ENCODE peak calls at places on chromosomes 2 and 18, in seven cellular contexts. W is heart left ventricle, J is dorsolateral prefrontal cortex, N is endothelial cell of umbilical vein, U is cardiac muscle cell, K is AG04450, S is upper lobe of left lung. O is an unnamed sample. For H3K27me3, the result is how much of the 10 kb centered on the place peaks cover.

GRCh38 chr2:16386000-16386399 is 279.6 kb downstream of the CYRIA start:
- DNase-seq in W (no peak), J (no peak), N (no peak), U (no peak), K (no peak), S (no peak), O (no peak)

GRCh38 chr18:73646772-73647171 is 500.9 kb downstream of the FBXO15 start:
- DNase-seq in W (no peak), J (no peak), N (no peak), U (peak), K (peak), S (no peak), O (no peak)

GRCh38 chr2:121297217-121297830 is 12.3 kb upstream of the TFCP2L1 start:
- DNase-seq in W (no peak), J (peak), N (peak), U (peak), K (no peak), S (no peak), O (no peak)

GRCh38 chr2:99424391-99424790 is 65.4 kb downstream of the REV1 start:
- DNase-seq in W (no peak), J (no peak), N (no peak), U (no peak), K (no peak), S (no peak), O (no peak)

GRCh38 chr2:44740678-44741077 is 200.8 kb upstream of the SIX3 start:
- DNase-seq in W (no peak), J (no peak), N (no peak), U (peak), K (no peak), S (no peak), O (no peak)

GRCh38 chr2:145682536-145683157 is 1162.7 kb upstream of the ZEB2 start:
- DNase-seq in W (no peak), J (no peak), N (peak), U (no peak), K (no peak), S (no peak), O (no peak)

GRCh38 chr2:85680707-85681353 is 12.8 kb upstream of the SFTPB start:
- DNase-seq in W (no peak), J (peak), N (peak), U (no peak), K (no peak), S (no peak), O (no peak)

GRCh38 chr2:168915433-168916328 is 14.6 kb downstream of the G6PC2 start:
- DNase-seq in W (no peak), J (no peak), N (no peak), U (no peak), K (no peak), S (no peak), O (peak)

GRCh38 chr2:197461073-197461472 is 7.7 kb downstream of the COQ10B start:
- DNase-seq in W (no peak), J (no peak), N (no peak), U (no peak), K (no peak), S (no peak), O (no peak)

GRCh38 chr18:55465313-55465712 is 122.7 kb downstream of the TCF4 start:
- DNase-seq in W (no peak), J (no peak), N (no peak), U (no peak), K (no peak), S (no peak), O (no peak)

GRCh38 chr2:1488851-1489250 is 75.6 kb downstream of the TPO start:
- DNase-seq in W (no peak), J (no peak), N (no peak), U (no peak), K (no peak), S (no peak), O (no peak)

GRCh38 chr2:191885650-191886049 is 38.8 kb upstream of the CAVIN2 start:
- DNase-seq in W (no peak), J (no peak), N (no peak), U (no peak), K (no peak), S (no peak), O (no peak)

GRCh38 chr2:175855794-175856453 is 146.1 kb downstream of the LNPK start:
- DNase-seq in W (peak), J (peak), N (no peak), U (no peak), K (no peak), S (peak), O (no peak)

GRCh38 chr2:121066526-121066925 is 218.5 kb downstream of the TFCP2L1 start:
- DNase-seq in W (no peak), J (no peak), N (no peak), U (no peak), K (no peak), S (no peak), O (no peak)

GRCh38 chr2:46839045-46839444 is 76.6 kb downstream of the MCFD2 start:
- DNase-seq in W (no peak), J (no peak), N (no peak), U (no peak), K (no peak), S (no peak), O (no peak)

GRCh38 chr2:121771976-121772742 is 16.7 kb downstream of the TSN start:
- DNase-seq in W (no peak), J (no peak), N (peak), U (peak), K (peak), S (no peak), O (no peak)

GRCh38 chr2:105308785-105309540 is 20.6 kb downstream of the TGFBRAP1 start:
- DNase-seq in W (peak), J (peak), N (no peak), U (no peak), K (no peak), S (peak), O (no peak)

GRCh38 chr2:127490283-127490682 is 36.0 kb downstream of the IWS1 start:
- DNase-seq in W (no peak), J (no peak), N (no peak), U (no peak), K (no peak), S (no peak), O (no peak)

GRCh38 chr2:96888082-96889011 is 18.5 kb upstream of the SEMA4C start:
- DNase-seq in W (peak), J (peak), N (no peak), U (no peak), K (no peak), S (peak), O (no peak)

GRCh38 chr18:13517369-13517768 is 209.0 kb downstream of the FAM210A start:
- DNase-seq in W (no peak), J (no peak), N (no peak), U (no peak), K (no peak), S (no peak), O (no peak)

GRCh38 chr2:75666821-75667344 is 20.3 kb downstream of the MRPL19 start:
- DNase-seq in W (no peak), J (no peak), N (no peak), U (no peak), K (no peak), S (no peak), O (no peak)

GRCh38 chr2:98465456-98466201 is 21.0 kb downstream of the INPP4A start:
- DNase-seq in W (peak), J (no peak), N (peak), U (peak), K (no peak), S (peak), O (peak)

GRCh38 chr18:63883617-63884016 is 3.9 kb upstream of the SERPINB2 start:
- DNase-seq in W (no peak), J (no peak), N (no peak), U (peak), K (no peak), S (no peak), O (no peak)

GRCh38 chr2:219178377-219179175 is 501 bp downstream of the RETREG2 start:
- DNase-seq in W (peak), J (peak), N (no peak), U (peak), K (no peak), S (peak), O (peak)

GRCh38 chr18:79494936-79495335 is 99.2 kb downstream of the NFATC1 start:
- DNase-seq in W (no peak), J (no peak), N (no peak), U (no peak), K (no peak), S (peak), O (no peak)

GRCh38 chr2:178478442-178479274 is at the start of gene FKBP7:
- DNase-seq in W (peak), J (peak), N (peak), U (peak), K (peak), S (peak), O (peak)

GRCh38 chr2:15996536-15997423 is 56.4 kb downstream of the MYCN start:
- DNase-seq in W (no peak), J (no peak), N (no peak), U (no peak), K (no peak), S (no peak), O (no peak)

GRCh38 chr2:21010813-21011439 is 32.9 kb downstream of the APOB start:
- DNase-seq in W (no peak), J (no peak), N (no peak), U (no peak), K (no peak), S (no peak), O (no peak)

GRCh38 chr2:21011453-21011852 is 32.4 kb downstream of the APOB start:
- DNase-seq in W (no peak), J (no peak), N (no peak), U (no peak), K (no peak), S (no peak), O (no peak)

GRCh38 chr2:21013043-21013816 is 30.6 kb downstream of the APOB start:
- DNase-seq in W (no peak), J (no peak), N (no peak), U (no peak), K (no peak), S (no peak), O (no peak)

GRCh38 chr2:21012557-21012937 is 31.3 kb downstream of the APOB start:
- DNase-seq in W (no peak), J (no peak), N (no peak), U (no peak), K (no peak), S (no peak), O (no peak)

DNA sequence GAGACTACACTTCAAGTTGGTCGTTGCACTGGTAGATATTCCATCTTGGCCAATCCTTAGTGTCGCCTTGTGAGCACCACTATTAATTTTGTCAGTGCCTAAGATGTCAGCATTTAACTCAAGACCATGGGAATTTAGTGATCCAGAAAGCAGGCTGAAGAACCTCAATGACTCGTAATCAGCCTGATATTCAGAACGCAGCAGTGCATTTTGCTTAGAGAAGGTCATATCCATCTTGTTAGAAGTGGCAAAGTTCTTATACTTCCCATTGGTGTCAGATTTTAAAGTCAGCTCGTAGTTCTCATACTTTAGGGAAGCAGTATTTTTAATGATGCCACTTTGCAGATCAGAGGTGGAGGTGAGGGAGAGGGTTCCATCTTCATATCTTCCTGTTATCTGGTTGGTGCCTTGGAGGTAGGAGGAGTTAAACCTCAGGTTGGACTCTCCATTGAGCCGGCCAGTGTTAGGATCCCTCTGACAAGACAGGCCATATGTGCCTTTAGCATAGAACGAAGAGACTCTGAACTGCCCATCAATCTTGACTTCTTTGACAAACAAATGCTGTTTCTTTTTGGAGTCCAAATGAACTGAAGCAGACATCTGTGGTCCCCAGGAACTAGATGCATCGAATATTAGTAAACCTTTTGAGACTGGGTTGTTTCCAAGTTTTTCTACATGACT is 31.9 kb downstream of the APOB start:
- DNase-seq in W (no peak), J (no peak), N (no peak), U (no peak), K (no peak), S (no peak), O (no peak)
- H3K27me3 ChIP-seq in W (under half), J (under half), N (under half), U (under half), K (under half), S (under half), O (under half)

DNA sequence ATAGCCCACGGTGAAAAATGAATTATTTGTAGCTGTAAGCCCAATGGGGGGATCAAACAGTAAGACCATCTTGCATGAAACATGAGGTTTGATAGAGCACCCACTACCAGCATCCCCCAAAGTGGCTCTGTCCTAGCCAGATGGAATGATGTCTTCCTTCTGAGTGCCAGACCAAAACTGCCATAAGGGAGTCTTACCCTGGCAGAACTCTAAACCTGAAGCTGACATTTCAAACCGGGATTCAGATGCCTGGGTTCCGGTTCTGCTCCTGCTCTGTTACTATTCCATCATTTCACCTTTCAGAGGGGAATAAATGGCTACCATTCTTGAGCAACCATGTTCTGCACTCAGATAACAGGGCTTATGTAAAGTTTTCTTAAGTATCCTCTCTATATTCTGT is 67.4 kb downstream of the MYO3B start:
- DNase-seq in W (no peak), J (no peak), N (no peak), U (no peak), K (no peak), S (no peak), O (no peak)
- H3K27me3 ChIP-seq in W (under half), J (under half), N (under half), U (half or more), K (under half), S (under half), O (under half)

GRCh38 chr18:47247833-47248609 is 3.4 kb downstream of the SKOR2 start:
- DNase-seq in W (no peak), J (no peak), N (no peak), U (no peak), K (no peak), S (no peak), O (no peak)
- H3K27me3 ChIP-seq in W (half or more), J (half or more), N (half or more), U (half or more), K (half or more), S (half or more), O (under half)

GRCh38 chr18:366466-367053 is 98.7 kb upstream of the THOC1 start:
- DNase-seq in W (no peak), J (no peak), N (no peak), U (no peak), K (no peak), S (no peak), O (no peak)
- H3K27me3 ChIP-seq in W (under half), J (under half), N (under half), U (under half), K (under half), S (under half), O (under half)